ENCODE peak calls at places on chromosomes 4 and X, in five cellular contexts. A is NCI-H460; Z is foreskin fibroblast; N is effector CD4-positive, alpha-beta T cell; C is CD8-positive, alpha-beta memory T cell. Y is an unnamed sample.

GRCh38 chr4:47374477-47374876 is 89.0 kb downstream of the COMMD8 start:
- DNase-seq in A (no peak), Z (peak), N (no peak), C (no peak), Y (peak)

GRCh38 chr4:24007740-24008348 is 118.0 kb upstream of the PPARGC1A start:
- DNase-seq in A (no peak), Z (no peak), N (no peak), C (no peak), Y (no peak)

GRCh38 chr4:9146967-9147366 is 23.2 kb upstream of the FAM90A26 start:
- DNase-seq in A (no peak), Z (no peak), N (no peak), C (no peak), Y (no peak)

GRCh38 chrX:127259742-127260141 is 440.2 kb downstream of the PRR32 start:
- DNase-seq in A (no peak), Z (no peak), N (no peak), C (no peak), Y (no peak)

GRCh38 chrX:276588-277171 is 4.5 kb upstream of the PLCXD1 start:
- DNase-seq in A (peak), Z (peak), N (no peak), C (no peak), Y (peak)

GRCh38 chr4:41281038-41281634 is 24.4 kb downstream of the UCHL1 start:
- DNase-seq in A (peak), Z (peak), N (no peak), C (peak), Y (peak)

GRCh38 chr4:184237612-184238011 is 19.9 kb upstream of the ENPP6 start:
- DNase-seq in A (no peak), Z (no peak), N (no peak), C (no peak), Y (no peak)

GRCh38 chrX:10254746-10255145 is 98.0 kb downstream of the CLCN4 start:
- DNase-seq in A (peak), Z (no peak), N (no peak), C (no peak), Y (no peak)

GRCh38 chr4:13988347-13989265 is 361.1 kb upstream of the BOD1L1 start:
- DNase-seq in A (peak), Z (peak), N (no peak), C (no peak), Y (peak)

GRCh38 chr4:150720973-150721518 is 139.1 kb downstream of the MAB21L2 start:
- DNase-seq in A (no peak), Z (no peak), N (no peak), C (no peak), Y (no peak)

GRCh38 chr4:163380703-163381102 is 37.0 kb downstream of the NPY5R start:
- DNase-seq in A (no peak), Z (no peak), N (no peak), C (no peak), Y (no peak)

GRCh38 chr4:116926631-116927295 is 158.6 kb downstream of the TRAM1L1 start:
- DNase-seq in A (no peak), Z (no peak), N (no peak), C (no peak), Y (no peak)

GRCh38 chr4:22688236-22688635 is 4.5 kb upstream of the GBA3 start:
- DNase-seq in A (no peak), Z (peak), N (no peak), C (no peak), Y (no peak)

GRCh38 chr4:180372671-180373070 is 1870.5 kb upstream of the TENM3 start:
- DNase-seq in A (no peak), Z (no peak), N (no peak), C (no peak), Y (no peak)

Y was measured in GM04504.